ENCODE peak calls at places on chromosomes 16 and 17, in eight cellular contexts. C is coronary artery, A is progenitor cell of endocrine pancreas, S is lower leg skin, P is H1, R is GM06990, M is HCT116, X is psoas muscle. K is an unnamed sample.

GRCh38 chr17:14919580-14920160 is 345.5 kb downstream of the PMP22 start:
- DNase-seq in P (no peak), S (no peak), R (no peak), X (no peak), M (no peak), C (no peak), A (no peak), K (no peak)

GRCh38 chr16:75024182-75024581 is 25.4 kb downstream of the ZNRF1 start:
- DNase-seq in X (no peak), R (no peak), P (no peak), M (no peak), C (no peak), S (no peak), A (no peak), K (no peak)

GRCh38 chr16:57325458-57325857 is 33.1 kb upstream of the CCL22 start:
- DNase-seq in R (no peak), S (no peak), A (no peak), P (no peak), M (no peak), X (no peak), C (no peak), K (no peak)

GRCh38 chr17:2697611-2698162 is 13.9 kb downstream of the CLUH start:
- DNase-seq in C (peak), P (no peak), X (no peak), A (no peak), S (no peak), M (no peak), R (no peak), K (peak)

GRCh38 chr17:77742579-77742978 is 215.9 kb upstream of the TNRC6C start:
- DNase-seq in P (no peak), M (no peak), S (no peak), X (no peak), A (no peak), R (no peak), C (no peak), K (no peak)

GRCh38 chr17:79623786-79624657 is 13.2 kb upstream of the RBFOX3 start:
- DNase-seq in S (peak), X (no peak), A (no peak), R (no peak), P (no peak), M (no peak), C (peak), K (peak)

GRCh38 chr17:5757306-5757907 is 173.1 kb upstream of the NLRP1 start:
- DNase-seq in P (no peak), C (no peak), S (peak), X (no peak), R (no peak), M (no peak), A (no peak), K (no peak)

GRCh38 chr17:35747540-35748017 is 5.5 kb downstream of the GAS2L2 start:
- DNase-seq in A (peak), R (peak), C (no peak), P (no peak), M (peak), X (peak), S (peak), K (no peak)

GRCh38 chr16:67183-67791 is 5.1 kb downstream of the RHBDF1 start:
- DNase-seq in M (no peak), R (no peak), X (peak), C (no peak), S (no peak), A (no peak), P (no peak), K (no peak)

GRCh38 chr16:89426736-89427525 is 63.4 kb downstream of the ANKRD11 start:
- DNase-seq in S (no peak), P (no peak), X (no peak), A (no peak), R (no peak), M (no peak), C (no peak), K (no peak)

GRCh38 chr16:14309906-14310305 is 238.8 kb downstream of the MRTFB start:
- DNase-seq in C (no peak), R (no peak), M (no peak), S (no peak), X (no peak), P (no peak), A (no peak), K (no peak)

GRCh38 chr16:17747357-17747756 is 276.6 kb upstream of the XYLT1 start:
- DNase-seq in M (no peak), X (no peak), A (no peak), C (no peak), P (no peak), R (no peak), S (no peak), K (no peak)

GRCh38 chr16:86093801-86094750 is 195.1 kb downstream of the IRF8 start:
- DNase-seq in A (no peak), S (peak), X (no peak), C (no peak), R (no peak), M (no peak), P (no peak), K (no peak)
- TF ChIP-seq CTCF in A (peak), S (no peak), X (no peak), C (no peak), R (peak), M (peak), P (peak), K (no peak)

GRCh38 chr17:76056882-76057281 is 15.4 kb downstream of the SRP68 start:
- DNase-seq in R (no peak), X (no peak), S (no peak), P (no peak), C (no peak), M (no peak), A (no peak), K (no peak)
- TF ChIP-seq CTCF in R (no peak), X (no peak), S (no peak), P (no peak), C (no peak), M (peak), A (no peak), K (no peak)

DNA sequence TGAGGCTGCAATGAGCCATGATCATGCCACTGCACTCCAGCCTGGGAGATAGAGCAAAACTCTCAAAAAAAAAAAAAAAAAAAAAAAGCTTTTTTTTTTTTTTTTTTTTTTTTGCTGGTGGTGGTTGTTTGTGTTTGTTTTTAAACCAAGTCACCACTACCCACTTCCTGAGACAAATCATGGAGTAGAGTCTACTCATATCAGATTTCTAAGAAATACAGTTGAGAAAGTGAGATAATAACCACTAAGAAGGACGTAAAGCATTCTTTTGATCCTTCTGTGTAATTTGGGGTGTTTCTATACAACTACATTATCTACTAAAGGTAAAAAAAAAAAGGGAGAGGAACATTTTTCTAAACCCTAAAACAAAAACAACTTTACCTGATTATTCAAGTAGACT is 38.0 kb downstream of the AXIN2 start:
- DNase-seq in A (no peak), R (no peak), M (no peak), P (no peak), S (no peak), X (no peak), C (no peak), K (no peak)
- TF ChIP-seq CTCF in A (no peak), R (no peak), M (no peak), P (no peak), S (no peak), X (no peak), C (no peak), K (no peak)

GRCh38 chr17:7856081-7856791 is 1.1 kb downstream of the NAA38 start:
- DNase-seq in P (no peak), M (no peak), R (no peak), X (peak), C (no peak), A (no peak), S (peak), K (peak)

GRCh38 chr17:7857724-7858486 is at the start of gene CYB5D1:
- DNase-seq in P (no peak), A (no peak), M (peak), R (peak), S (peak), C (peak), X (peak), K (peak)

GRCh38 chr17:7859028-7859427 is 1.2 kb downstream of the CYB5D1 start:
- DNase-seq in R (no peak), X (no peak), A (no peak), M (no peak), P (no peak), S (peak), C (peak), K (no peak)

GRCh38 chr17:7856840-7857723 is at the start of gene NAA38:
- DNase-seq in A (peak), C (peak), R (peak), M (peak), S (peak), X (peak), P (peak), K (peak)

DNA sequence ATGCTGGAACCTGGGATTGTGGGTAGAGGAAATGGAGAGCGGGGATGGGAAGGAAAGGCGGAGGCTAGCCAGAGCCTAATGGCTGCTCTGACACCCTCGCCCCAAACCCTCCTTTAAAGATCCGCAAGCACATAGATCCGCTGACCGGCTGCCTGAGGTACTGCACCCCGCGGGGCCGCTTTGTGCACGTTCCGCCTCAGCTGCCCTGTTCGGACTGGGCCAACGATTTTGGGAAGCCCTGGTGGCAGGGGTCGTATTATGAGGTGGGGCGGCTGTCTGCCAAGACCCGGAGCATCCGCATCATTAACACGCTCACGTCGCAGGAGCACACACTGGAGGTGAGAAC is 657 bp downstream of the CYB5D1 start:
- DNase-seq in A (no peak), R (peak), S (peak), C (peak), X (peak), M (no peak), P (no peak), K (peak)
- TF ChIP-seq CTCF in A (peak), R (peak), S (no peak), C (no peak), X (peak), M (peak), P (peak), K (peak)

GRCh38 chr16:79776243-79776884 is 175.8 kb upstream of the MAF start:
- DNase-seq in M (no peak), X (peak), A (no peak), P (no peak), S (peak), C (no peak), R (no peak), K (no peak)
- TF ChIP-seq CTCF in M (no peak), X (no peak), A (peak), P (no peak), S (no peak), C (no peak), R (no peak), K (peak)

GRCh38 chr17:64157669-64158180 is 27.8 kb upstream of the ERN1 start:
- DNase-seq in M (no peak), R (no peak), X (no peak), A (no peak), P (no peak), S (peak), C (no peak), K (no peak)
- TF ChIP-seq CTCF in M (no peak), R (no peak), X (no peak), A (no peak), P (no peak), S (no peak), C (no peak), K (no peak)

GRCh38 chr17:69502488-69502887 is 88.0 kb downstream of the MAP2K6 start:
- DNase-seq in X (no peak), R (no peak), C (no peak), P (no peak), M (no peak), A (no peak), S (no peak), K (no peak)

GRCh38 chr17:69503711-69504110 is 89.2 kb downstream of the MAP2K6 start:
- DNase-seq in R (peak), P (no peak), S (no peak), X (no peak), M (no peak), C (no peak), A (no peak), K (no peak)

GRCh38 chr17:69508814-69509213 is 94.3 kb downstream of the MAP2K6 start:
- DNase-seq in M (no peak), R (no peak), S (no peak), X (no peak), C (no peak), A (no peak), P (no peak), K (no peak)

GRCh38 chr17:69505740-69506139 is 91.2 kb downstream of the MAP2K6 start:
- DNase-seq in S (no peak), P (no peak), A (no peak), R (no peak), M (no peak), C (no peak), X (no peak), K (no peak)

GRCh38 chr17:69506489-69506888 is 92.0 kb downstream of the MAP2K6 start:
- DNase-seq in X (no peak), A (no peak), R (no peak), P (no peak), C (no peak), M (no peak), S (no peak), K (no peak)
- TF ChIP-seq CTCF in X (no peak), A (peak), R (peak), P (no peak), C (no peak), M (peak), S (no peak), K (peak)

DNA sequence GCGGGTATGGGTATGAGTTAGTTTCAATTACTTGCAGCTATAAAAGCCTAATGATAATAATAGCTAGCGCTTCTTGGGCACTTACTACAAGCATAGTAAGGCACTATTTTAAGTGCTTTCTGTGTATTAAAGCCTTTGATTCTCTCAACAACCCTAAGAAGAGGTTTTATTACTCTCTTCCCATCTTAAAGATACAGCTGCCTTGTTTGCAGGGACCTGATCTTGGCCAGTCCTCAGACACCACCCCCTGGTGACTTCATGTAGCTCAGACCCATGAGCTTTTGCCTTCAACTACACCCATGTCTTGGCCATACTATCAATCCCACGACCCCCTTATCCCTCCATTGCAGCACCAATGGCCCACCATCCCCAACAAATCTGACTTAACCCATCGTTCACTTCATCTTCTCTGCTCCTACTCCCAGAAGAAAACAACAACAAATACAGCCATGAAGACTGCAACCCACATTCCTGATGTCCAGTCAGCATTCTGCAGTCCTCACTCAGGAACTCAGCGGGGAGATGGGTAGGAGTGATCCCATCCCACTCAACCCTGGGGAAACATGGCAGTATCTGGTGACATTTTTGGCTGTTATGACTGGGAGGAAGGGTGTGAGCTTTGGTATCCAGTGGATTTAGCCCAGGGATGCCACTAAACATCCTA is 4.2 kb downstream of the GGA2 start:
- DNase-seq in S (no peak), A (no peak), X (no peak), M (no peak), R (no peak), C (no peak), P (no peak), K (no peak)
- TF ChIP-seq CTCF in S (no peak), A (no peak), X (no peak), M (no peak), R (peak), C (no peak), P (no peak), K (no peak)

GRCh38 chr17:71438631-71439146 is 682.1 kb upstream of the SOX9 start:
- DNase-seq in A (no peak), R (no peak), P (no peak), S (no peak), X (no peak), C (no peak), M (peak), K (no peak)
- TF ChIP-seq CTCF in A (no peak), R (no peak), P (no peak), S (no peak), X (no peak), C (no peak), M (no peak), K (no peak)